ENCODE peak calls at places on chromosomes 5 and 9, in four cellular contexts. U, X, T and F are unnamed samples.

GRCh38 chr9:132638240-132638639 is 31.5 kb downstream of the DDX31 start:
- DNase-seq in U (no peak), X (no peak), T (no peak), F (no peak)

GRCh38 chr9:26870292-26870691 is 22.3 kb downstream of the CAAP1 start:
- DNase-seq in U (no peak), X (peak; percentile 44), T (no peak), F (no peak)

GRCh38 chr9:92964981-92965758 is 17.8 kb downstream of the FGD3 start:
- DNase-seq in U (peak; percentile 40), X (no peak), T (peak; percentile 18), F (peak; percentile 62)

GRCh38 chr9:33813712-33814641 is 3.0 kb upstream of the UBE2R2 start:
- DNase-seq in U (no peak), X (peak; percentile 60), T (no peak), F (no peak)

GRCh38 chr5:84642795-84643194 is 258.1 kb upstream of the EDIL3 start:
- DNase-seq in U (no peak), X (no peak), T (no peak), F (no peak)

GRCh38 chr9:89745601-89746376 is 141.0 kb downstream of the GADD45G start:
- DNase-seq in U (no peak), X (no peak), T (no peak), F (no peak)

GRCh38 chr9:124697326-124698200 is 73.5 kb downstream of the NR6A1 start:
- DNase-seq in U (no peak), X (peak; percentile 7), T (no peak), F (no peak)

GRCh38 chr5:459562-460412 is 16.8 kb downstream of the EXOC3 start:
- DNase-seq in U (no peak), X (no peak), T (no peak), F (no peak)

GRCh38 chr5:37549411-37549810 is 170.3 kb downstream of the WDR70 start:
- DNase-seq in U (no peak), X (no peak), T (no peak), F (no peak)

GRCh38 chr5:128927644-128928043 is 37.6 kb upstream of the SLC27A6 start:
- DNase-seq in U (no peak), X (no peak), T (no peak), F (no peak)

GRCh38 chr5:76257897-76258296 is 145.2 kb upstream of the IQGAP2 start:
- DNase-seq in U (no peak), X (no peak), T (no peak), F (no peak)

DNA sequence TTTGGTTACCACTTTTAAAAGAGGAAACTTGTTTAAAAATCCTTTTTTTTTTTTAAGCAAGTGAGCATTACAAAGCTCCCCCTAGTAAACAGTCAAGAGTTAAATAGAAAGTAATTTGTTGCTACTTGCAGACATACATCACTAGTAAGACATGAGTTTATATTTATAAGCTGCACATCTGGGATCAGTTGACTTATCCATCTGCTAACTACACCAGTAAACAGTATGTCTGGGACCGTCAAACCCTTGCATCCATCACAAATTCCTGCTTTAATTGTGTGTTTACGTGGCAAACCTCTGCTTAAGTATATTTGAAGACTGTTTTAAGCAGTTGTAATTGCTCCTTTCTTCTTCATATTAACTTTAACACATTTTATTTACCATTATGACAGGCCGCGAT is 146.8 kb downstream of the EBF1 start:
- DNase-seq in U (no peak), X (no peak), T (no peak), F (no peak)
- H3K27ac ChIP-seq in U (no peak overlapping the region), X (no peak overlapping the region), T (no peak overlapping the region), F (no peak overlapping the region)

GRCh38 chr9:108441251-108441650 is 414.5 kb downstream of the ACTL7B start:
- DNase-seq in U (no peak), X (no peak), T (no peak), F (no peak)
- H3K27ac ChIP-seq in U (no peak overlapping the region), X (no peak overlapping the region), T (no peak overlapping the region), F (peak overlapping the region; percentile 66)

DNA sequence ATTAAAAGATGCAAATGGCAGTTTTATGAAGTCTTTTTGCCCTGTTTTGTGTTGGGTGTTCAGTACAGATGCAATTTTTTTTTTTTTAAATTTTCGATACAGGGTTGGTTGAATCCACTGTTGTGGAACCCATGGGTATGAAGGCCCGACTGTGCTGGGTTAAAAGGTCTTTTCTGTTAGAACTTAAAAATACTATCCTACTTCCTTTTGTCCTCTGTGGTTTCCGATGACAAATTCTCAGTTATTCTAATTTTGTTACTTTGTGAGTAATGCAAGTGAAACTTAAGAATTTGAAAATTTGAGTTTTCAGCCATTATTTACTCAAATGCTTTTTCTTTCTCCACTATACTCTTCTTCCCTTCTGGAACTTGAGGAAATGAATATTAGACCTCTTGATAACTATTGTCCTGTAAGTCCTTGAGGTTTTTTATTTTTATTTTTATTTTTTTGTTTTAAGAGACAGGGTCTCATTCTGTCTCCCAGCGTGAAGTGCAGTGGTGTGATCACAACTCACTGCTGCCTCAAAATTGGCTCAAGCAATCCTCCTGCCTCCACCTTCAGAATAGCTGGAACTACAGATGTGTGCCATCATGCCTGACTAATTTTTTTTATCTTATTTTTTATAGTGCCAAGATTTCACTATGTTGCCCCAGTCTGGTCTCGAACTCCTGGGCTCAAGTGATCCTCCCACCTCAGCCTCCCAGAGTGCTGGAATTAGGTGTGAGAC is 67.5 kb downstream of the ZCCHC7 start:
- DNase-seq in U (no peak), X (no peak), T (no peak), F (no peak)
- H3K27ac ChIP-seq in U (no peak overlapping the region), X (no peak overlapping the region), T (no peak overlapping the region), F (no peak overlapping the region)

GRCh38 chr5:153748823-153749222 is 258.4 kb downstream of the GRIA1 start:
- DNase-seq in U (no peak), X (no peak), T (no peak), F (no peak)
- H3K27ac ChIP-seq in U (no peak overlapping the region), X (no peak overlapping the region), T (no peak overlapping the region), F (no peak overlapping the region)

GRCh38 chr5:143921525-143922311 is 109.8 kb downstream of the HMHB1 start:
- DNase-seq in U (no peak), X (peak; percentile 70), T (no peak), F (no peak)
- H3K27ac ChIP-seq in U (no peak overlapping the region), X (peak overlapping the region; percentile 78), T (peak overlapping the region; percentile 62), F (no peak overlapping the region)

GRCh38 chr5:179316111-179316551 is 29.1 kb downstream of the ADAMTS2 start:
- DNase-seq in U (no peak), X (no peak), T (no peak), F (no peak)
- H3K27ac ChIP-seq in U (peak overlapping the region; percentile 74), X (no peak overlapping the region), T (no peak overlapping the region), F (no peak overlapping the region)

DNA sequence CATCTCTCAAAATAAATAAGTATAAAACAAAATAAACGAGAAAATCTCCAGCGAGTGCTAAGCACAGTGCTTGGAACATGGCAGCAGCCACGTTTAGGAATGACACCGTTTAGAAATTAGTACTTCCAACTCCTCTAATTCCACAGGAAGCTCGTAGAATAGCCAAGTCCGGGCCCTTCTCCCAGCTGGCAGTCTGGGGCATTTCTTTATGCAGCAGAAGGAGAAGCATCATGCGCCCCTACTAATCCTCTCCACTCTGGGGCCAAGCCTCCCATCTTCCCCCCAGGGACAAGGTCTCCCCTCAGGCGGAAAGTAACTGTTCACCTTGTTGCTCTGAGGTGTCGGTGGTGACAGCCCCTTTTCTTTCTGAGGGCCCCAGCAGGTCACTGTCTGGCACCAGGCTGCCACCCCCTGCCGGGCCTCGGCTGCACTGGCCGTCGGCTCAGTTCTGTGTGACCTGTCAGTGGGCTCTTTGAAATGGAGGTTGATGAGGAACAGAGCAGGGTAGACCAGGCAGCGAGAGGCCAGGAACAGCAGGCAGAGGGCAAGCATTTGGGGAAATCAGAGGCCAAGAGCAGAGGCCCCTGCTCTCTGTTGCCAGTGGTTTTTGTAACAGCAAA is 113.5 kb upstream of the WWC1 start:
- DNase-seq in U (no peak), X (no peak), T (no peak), F (no peak)
- H3K27ac ChIP-seq in U (peak overlapping the region; percentile 84), X (no peak overlapping the region), T (no peak overlapping the region), F (peak overlapping the region; percentile 13)

GRCh38 chr9:111852291-111852690 is 44.3 kb upstream of the UGCG start:
- DNase-seq in U (no peak), X (no peak), T (no peak), F (no peak)
- H3K27ac ChIP-seq in U (no peak overlapping the region), X (no peak overlapping the region), T (peak overlapping the region; percentile 64), F (no peak overlapping the region)

GRCh38 chr5:126471247-126471646 is 48.0 kb downstream of the GRAMD2B start:
- DNase-seq in U (no peak), X (no peak), T (no peak), F (no peak)
- H3K27ac ChIP-seq in U (no peak overlapping the region), X (no peak overlapping the region), T (no peak overlapping the region), F (peak overlapping the region; percentile 62)

GRCh38 chr5:107673106-107673367 is 2.3 kb upstream of the EFNA5 start:
- DNase-seq in U (no peak), X (no peak), T (no peak), F (no peak)

GRCh38 chr5:107675201-107675600 is 4.5 kb upstream of the EFNA5 start:
- DNase-seq in U (no peak), X (no peak), T (no peak), F (no peak)

GRCh38 chr5:107674655-107675054 is 3.9 kb upstream of the EFNA5 start:
- DNase-seq in U (no peak), X (no peak), T (no peak), F (no peak)

GRCh38 chr5:107672212-107673105 is 1.7 kb upstream of the EFNA5 start:
- DNase-seq in U (peak; percentile 85), X (peak; percentile 99), T (no peak), F (peak; percentile 90)

GRCh38 chr5:107673368-107674136 is 2.8 kb upstream of the EFNA5 start:
- DNase-seq in U (peak; percentile 88), X (peak; percentile 93), T (no peak), F (peak; percentile 92)
- H3K27ac ChIP-seq in U (peak overlapping the region; percentile 84), X (peak overlapping the region; percentile 89), T (peak overlapping the region; percentile 89), F (peak overlapping the region; percentile 89)